ENCODE peak calls at places on chromosomes 1 and 21, in four cellular contexts. One of them, this sample, is unnamed.

GRCh38 chr1:17225140-17225539 is 20.2 kb downstream of the PADI1 start:
- DNase-seq in fibroblast of lung: no peak
- DNase-seq in adrenal gland: no peak
- DNase-seq in brain microvascular endothelial cell: no peak
- DNase-seq in this sample: no peak

GRCh38 chr1:162551969-162552683 is 9.4 kb upstream of the UAP1 start:
- DNase-seq in fibroblast of lung: peak; percentile 63
- DNase-seq in adrenal gland: peak; percentile 38
- DNase-seq in brain microvascular endothelial cell: no peak
- DNase-seq in this sample: no peak

GRCh38 chr1:65009724-65010420 is 43.5 kb upstream of the JAK1 start:
- DNase-seq in fibroblast of lung: no peak
- DNase-seq in adrenal gland: no peak
- DNase-seq in brain microvascular endothelial cell: no peak
- DNase-seq in this sample: no peak

GRCh38 chr1:21944261-21945074 is 7.4 kb upstream of the HSPG2 start:
- DNase-seq in fibroblast of lung: no peak
- DNase-seq in adrenal gland: no peak
- DNase-seq in brain microvascular endothelial cell: no peak
- DNase-seq in this sample: no peak

GRCh38 chr1:1118011-1118892 is 2.4 kb upstream of the C1orf159 start:
- DNase-seq in fibroblast of lung: no peak
- DNase-seq in adrenal gland: no peak
- DNase-seq in brain microvascular endothelial cell: no peak
- DNase-seq in this sample: no peak

GRCh38 chr1:162899422-162900168 is 38.6 kb upstream of the CCDC190 start:
- DNase-seq in fibroblast of lung: peak; percentile 67
- DNase-seq in adrenal gland: no peak
- DNase-seq in brain microvascular endothelial cell: peak; percentile 81
- DNase-seq in this sample: peak; percentile 83

GRCh38 chr1:43069481-43070050 is 102.5 kb downstream of the EBNA1BP2 start:
- DNase-seq in fibroblast of lung: no peak
- DNase-seq in adrenal gland: no peak
- DNase-seq in brain microvascular endothelial cell: no peak
- DNase-seq in this sample: no peak

GRCh38 chr1:234486858-234487830 is 8.2 kb upstream of the TARBP1 start:
- DNase-seq in fibroblast of lung: peak; percentile 90
- DNase-seq in adrenal gland: peak; percentile 46
- DNase-seq in brain microvascular endothelial cell: peak; percentile 66
- DNase-seq in this sample: no peak

GRCh38 chr1:98454666-98455065 is 206.9 kb upstream of the SNX7 start:
- DNase-seq in fibroblast of lung: no peak
- DNase-seq in adrenal gland: no peak
- DNase-seq in brain microvascular endothelial cell: no peak
- DNase-seq in this sample: no peak

GRCh38 chr1:234433563-234434285 is 45.3 kb downstream of the TARBP1 start:
- DNase-seq in fibroblast of lung: no peak
- DNase-seq in adrenal gland: no peak
- DNase-seq in brain microvascular endothelial cell: peak; percentile 55
- DNase-seq in this sample: peak; percentile 34

GRCh38 chr21:36908260-36908908 is 58.1 kb downstream of the HLCS start:
- DNase-seq in fibroblast of lung: peak; percentile 28
- DNase-seq in adrenal gland: no peak
- DNase-seq in brain microvascular endothelial cell: no peak
- DNase-seq in this sample: no peak

GRCh38 chr1:180754453-180754852 is 122.6 kb downstream of the XPR1 start:
- DNase-seq in fibroblast of lung: no peak
- DNase-seq in adrenal gland: no peak
- DNase-seq in brain microvascular endothelial cell: no peak
- DNase-seq in this sample: no peak

GRCh38 chr1:180248731-180249681 is 18.9 kb downstream of the LHX4 start:
- DNase-seq in fibroblast of lung: no peak
- DNase-seq in adrenal gland: no peak
- DNase-seq in brain microvascular endothelial cell: no peak
- DNase-seq in this sample: no peak

GRCh38 chr1:28370220-28371010 is 875 bp downstream of the PHACTR4 start:
- DNase-seq in fibroblast of lung: peak; percentile 41
- DNase-seq in adrenal gland: peak; percentile 26
- DNase-seq in brain microvascular endothelial cell: peak; percentile 48
- DNase-seq in this sample: no peak

GRCh38 chr1:82486969-82487368 is 686.2 kb downstream of the ADGRL2 start:
- DNase-seq in fibroblast of lung: no peak
- DNase-seq in adrenal gland: no peak
- DNase-seq in brain microvascular endothelial cell: no peak
- DNase-seq in this sample: no peak

GRCh38 chr1:8373547-8374270 is 55.8 kb downstream of the SLC45A1 start:
- DNase-seq in fibroblast of lung: peak; percentile 78
- DNase-seq in adrenal gland: peak; percentile 92
- DNase-seq in brain microvascular endothelial cell: peak; percentile 63
- DNase-seq in this sample: peak; percentile 49

GRCh38 chr21:15729674-15730483 is at the start of gene USP25:
- DNase-seq in fibroblast of lung: peak; percentile 77
- DNase-seq in adrenal gland: peak; percentile 92
- DNase-seq in brain microvascular endothelial cell: peak; percentile 48
- DNase-seq in this sample: no peak

GRCh38 chr1:1420654-1421134 is 382 bp downstream of the ANKRD65 start:
- DNase-seq in fibroblast of lung: no peak
- DNase-seq in adrenal gland: no peak
- DNase-seq in brain microvascular endothelial cell: no peak
- DNase-seq in this sample: no peak

GRCh38 chr1:171852273-171852672 is 11.0 kb downstream of the DNM3 start:
- DNase-seq in fibroblast of lung: peak; percentile 2
- DNase-seq in adrenal gland: no peak
- DNase-seq in brain microvascular endothelial cell: peak; percentile 2
- DNase-seq in this sample: peak; percentile 21

GRCh38 chr1:79326875-79327274 is 320.3 kb upstream of the ADGRL4 start:
- DNase-seq in fibroblast of lung: no peak
- DNase-seq in adrenal gland: no peak
- DNase-seq in brain microvascular endothelial cell: no peak
- DNase-seq in this sample: no peak

GRCh38 chr1:183739640-183740385 is 65.1 kb upstream of the RGL1 start:
- DNase-seq in fibroblast of lung: peak; percentile 52
- DNase-seq in adrenal gland: peak; percentile 7
- DNase-seq in brain microvascular endothelial cell: no peak
- DNase-seq in this sample: no peak

GRCh38 chr1:221778535-221779142 is 36.8 kb upstream of the DUSP10 start:
- DNase-seq in fibroblast of lung: no peak
- DNase-seq in adrenal gland: no peak
- DNase-seq in brain microvascular endothelial cell: no peak
- DNase-seq in this sample: no peak

GRCh38 chr1:38014724-38015424 is 2.3 kb downstream of the UTP11 start:
- DNase-seq in fibroblast of lung: no peak
- DNase-seq in adrenal gland: no peak
- DNase-seq in brain microvascular endothelial cell: no peak
- DNase-seq in this sample: no peak

GRCh38 chr1:72636636-72637035 is 354.3 kb upstream of the NEGR1 start:
- DNase-seq in fibroblast of lung: peak; percentile 12
- DNase-seq in adrenal gland: no peak
- DNase-seq in brain microvascular endothelial cell: peak; percentile 8
- DNase-seq in this sample: no peak

GRCh38 chr1:152397474-152397873 is 16.6 kb downstream of the CRNN start:
- DNase-seq in fibroblast of lung: no peak
- DNase-seq in adrenal gland: no peak
- DNase-seq in brain microvascular endothelial cell: no peak
- DNase-seq in this sample: no peak
- TF ChIP-seq CTCF in fibroblast of lung: no peak
- TF ChIP-seq CTCF in adrenal gland: no peak
- TF ChIP-seq CTCF in brain microvascular endothelial cell: no peak
- TF ChIP-seq CTCF in this sample: no peak

GRCh38 chr21:26098758-26099157 is 71.8 kb downstream of the APP start:
- DNase-seq in fibroblast of lung: peak; percentile 28
- DNase-seq in adrenal gland: no peak
- DNase-seq in brain microvascular endothelial cell: no peak
- DNase-seq in this sample: no peak

GRCh38 chr21:26096972-26097371 is 73.6 kb downstream of the APP start:
- DNase-seq in fibroblast of lung: no peak
- DNase-seq in adrenal gland: no peak
- DNase-seq in brain microvascular endothelial cell: no peak
- DNase-seq in this sample: no peak

GRCh38 chr21:26097475-26097874 is 73.1 kb downstream of the APP start:
- DNase-seq in fibroblast of lung: no peak
- DNase-seq in adrenal gland: no peak
- DNase-seq in brain microvascular endothelial cell: no peak
- DNase-seq in this sample: no peak

GRCh38 chr21:26100573-26100972 is 70.0 kb downstream of the APP start:
- DNase-seq in fibroblast of lung: no peak
- DNase-seq in adrenal gland: no peak
- DNase-seq in brain microvascular endothelial cell: no peak
- DNase-seq in this sample: no peak

GRCh38 chr21:26099610-26100219 is 70.9 kb downstream of the APP start:
- DNase-seq in fibroblast of lung: peak; percentile 95
- DNase-seq in adrenal gland: no peak
- DNase-seq in brain microvascular endothelial cell: no peak
- DNase-seq in this sample: no peak
- H3K4me3 ChIP-seq in fibroblast of lung: no peak overlapping the region
- H3K4me3 ChIP-seq in adrenal gland: no peak overlapping the region
- H3K4me3 ChIP-seq in brain microvascular endothelial cell: no peak overlapping the region
- H3K4me3 ChIP-seq in this sample: no peak overlapping the region

GRCh38 chr1:164446020-164446419 is 113.0 kb upstream of the PBX1 start:
- DNase-seq in fibroblast of lung: no peak
- DNase-seq in adrenal gland: no peak
- DNase-seq in brain microvascular endothelial cell: no peak
- DNase-seq in this sample: no peak

GRCh38 chr1:164443166-164443565 is 115.8 kb upstream of the PBX1 start:
- DNase-seq in fibroblast of lung: peak; percentile 36
- DNase-seq in adrenal gland: no peak
- DNase-seq in brain microvascular endothelial cell: no peak
- DNase-seq in this sample: no peak

GRCh38 chr1:164443836-164444235 is 115.1 kb upstream of the PBX1 start:
- DNase-seq in fibroblast of lung: no peak
- DNase-seq in adrenal gland: no peak
- DNase-seq in brain microvascular endothelial cell: no peak
- DNase-seq in this sample: no peak

DNA sequence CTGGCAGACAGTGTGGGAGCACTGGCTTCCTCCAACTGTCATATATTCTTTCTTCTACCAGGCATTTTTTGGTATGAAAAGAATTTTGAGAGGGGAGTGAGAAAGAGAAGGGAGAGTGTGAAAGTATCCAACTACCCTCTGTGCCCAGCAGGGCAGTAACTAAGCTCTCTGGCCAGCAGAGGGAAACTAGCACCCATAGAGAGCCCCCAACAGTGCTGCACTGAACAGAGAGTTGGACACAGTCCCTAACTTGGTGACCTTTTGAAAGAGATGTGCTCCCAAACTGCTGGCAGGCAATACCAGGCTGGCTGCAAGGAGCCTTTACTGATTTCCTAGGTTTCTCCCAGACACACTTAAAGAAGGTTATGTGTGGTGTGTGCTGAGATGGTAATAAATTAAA is 118.8 kb upstream of the PBX1 start:
- DNase-seq in fibroblast of lung: peak; percentile 58
- DNase-seq in adrenal gland: peak; percentile 60
- DNase-seq in brain microvascular endothelial cell: peak; percentile 18
- DNase-seq in this sample: no peak
- TF ChIP-seq CTCF in fibroblast of lung: peak; percentile 38
- TF ChIP-seq CTCF in adrenal gland: no peak
- TF ChIP-seq CTCF in brain microvascular endothelial cell: peak; percentile 64
- TF ChIP-seq CTCF in this sample: peak; percentile 40

DNA sequence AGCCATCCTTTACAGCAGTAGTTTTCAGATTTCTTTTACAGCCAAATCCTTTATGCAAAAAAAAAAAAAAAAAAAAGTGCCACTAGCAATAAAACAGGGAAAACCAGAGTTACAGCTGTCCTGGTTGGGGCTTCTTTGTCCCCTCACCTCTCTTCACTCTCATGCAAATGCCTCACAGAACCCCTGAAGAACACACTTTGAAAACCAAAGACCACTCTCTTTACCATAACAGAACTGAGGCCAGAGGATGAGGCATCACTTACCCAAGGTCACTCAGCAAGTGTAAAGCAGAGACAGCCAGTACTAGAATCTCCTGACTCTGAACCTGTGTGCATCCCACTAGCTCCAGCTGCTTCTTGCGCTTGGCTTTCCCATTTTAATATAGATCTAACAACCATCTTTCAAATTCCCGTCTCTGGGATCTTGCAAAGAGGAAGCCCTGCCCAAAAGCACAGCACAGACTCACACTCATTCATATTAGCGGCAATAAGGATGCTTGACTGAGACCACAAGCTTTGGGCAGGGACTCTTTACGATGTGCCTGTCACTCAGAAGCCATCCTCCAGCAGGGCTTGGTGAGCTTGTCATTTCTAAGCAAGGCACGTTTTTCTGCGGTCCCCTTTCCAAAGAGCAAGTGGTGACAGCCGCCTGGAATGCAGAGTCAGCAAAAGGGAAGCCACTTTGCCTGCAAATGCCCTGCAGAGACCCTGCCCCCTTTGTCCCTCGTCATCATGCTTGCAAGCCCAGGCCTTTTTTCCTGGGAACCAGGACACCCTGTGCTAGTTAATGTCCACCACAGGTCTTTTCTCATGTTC is 76.6 kb upstream of the NFIA start:
- DNase-seq in fibroblast of lung: no peak
- DNase-seq in adrenal gland: no peak
- DNase-seq in brain microvascular endothelial cell: no peak
- DNase-seq in this sample: no peak
- H3K4me3 ChIP-seq in fibroblast of lung: no peak overlapping the region
- H3K4me3 ChIP-seq in adrenal gland: no peak overlapping the region
- H3K4me3 ChIP-seq in brain microvascular endothelial cell: no peak overlapping the region
- H3K4me3 ChIP-seq in this sample: no peak overlapping the region

GRCh38 chr1:210025870-210026269 is 87.9 kb downstream of the SYT14 start:
- DNase-seq in fibroblast of lung: no peak
- DNase-seq in adrenal gland: no peak
- DNase-seq in brain microvascular endothelial cell: no peak
- DNase-seq in this sample: no peak

GRCh38 chr1:210022044-210022443 is 84.0 kb downstream of the SYT14 start:
- DNase-seq in fibroblast of lung: no peak
- DNase-seq in adrenal gland: no peak
- DNase-seq in brain microvascular endothelial cell: no peak
- DNase-seq in this sample: no peak

GRCh38 chr1:210027994-210028393 is 90.0 kb downstream of the SYT14 start:
- DNase-seq in fibroblast of lung: no peak
- DNase-seq in adrenal gland: no peak
- DNase-seq in brain microvascular endothelial cell: no peak
- DNase-seq in this sample: no peak

GRCh38 chr1:210024282-210024681 is 86.3 kb downstream of the SYT14 start:
- DNase-seq in fibroblast of lung: no peak
- DNase-seq in adrenal gland: no peak
- DNase-seq in brain microvascular endothelial cell: no peak
- DNase-seq in this sample: no peak

DNA sequence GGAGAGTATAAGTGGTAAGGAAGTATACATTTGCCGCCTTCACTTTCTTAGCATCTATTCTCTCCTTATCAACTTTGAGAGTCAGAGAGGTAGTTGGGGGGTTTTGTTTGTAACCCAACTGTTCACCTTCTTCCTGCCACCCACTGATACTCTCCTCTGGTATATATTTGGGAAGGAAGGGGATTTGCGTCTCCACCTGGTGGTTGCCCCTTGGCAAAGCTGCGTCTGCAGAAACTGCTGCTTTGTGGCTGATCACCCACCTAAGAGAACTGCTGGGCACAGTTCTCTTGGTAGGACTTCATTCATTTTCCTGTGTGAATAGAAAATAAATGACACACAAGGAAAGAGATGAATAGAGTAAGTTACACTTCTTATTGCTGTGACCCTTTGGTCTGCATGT is 87.0 kb downstream of the SYT14 start:
- DNase-seq in fibroblast of lung: no peak
- DNase-seq in adrenal gland: no peak
- DNase-seq in brain microvascular endothelial cell: no peak
- DNase-seq in this sample: no peak
- TF ChIP-seq CTCF in fibroblast of lung: no peak
- TF ChIP-seq CTCF in adrenal gland: no peak
- TF ChIP-seq CTCF in brain microvascular endothelial cell: peak; percentile 20
- TF ChIP-seq CTCF in this sample: no peak